ENCODE peak calls at places on chromosomes 7 and 10, in seven cellular contexts. D is CD8-positive, alpha-beta T cell; R is mucosa of descending colon; H is AG08395; Q is body of pancreas; G is suprapubic skin; M is OCI-LY7. O is an unnamed sample.

GRCh38 chr7:26515462-26515861 is 223.8 kb downstream of the SNX10 start:
- DNase-seq in H (no peak), Q (peak; percentile 84), M (no peak), G (no peak), D (no peak), R (peak; percentile 77), O (no peak)

GRCh38 chr7:45387837-45388236 is 186.3 kb upstream of the ADCY1 start:
- DNase-seq in R (no peak), H (no peak), M (no peak), G (no peak), D (no peak), Q (no peak), O (no peak)

GRCh38 chr7:127904706-127905056 is 126.6 kb downstream of the LRRC4 start:
- DNase-seq in M (no peak), H (no peak), G (no peak), R (no peak), Q (no peak), D (no peak), O (no peak)

GRCh38 chr10:106815427-106816043 is 349.0 kb downstream of the SORCS1 start:
- DNase-seq in G (no peak), Q (no peak), D (no peak), H (no peak), M (no peak), R (no peak), O (no peak)

GRCh38 chr10:91796332-91797076 is 1.7 kb upstream of the TNKS2 start:
- DNase-seq in Q (peak; percentile 56), H (no peak), R (peak; percentile 73), G (no peak), D (peak; percentile 59), M (peak; percentile 65), O (peak; percentile 41)

GRCh38 chr10:90293629-90294028 is 564.2 kb downstream of the HTR7 start:
- DNase-seq in Q (no peak), G (no peak), R (no peak), D (no peak), H (no peak), M (no peak), O (no peak)

GRCh38 chr7:41834805-41835694 is 132.2 kb upstream of the INHBA start:
- DNase-seq in G (no peak), H (peak; percentile 66), D (no peak), Q (no peak), R (no peak), M (no peak), O (no peak)

GRCh38 chr10:84424731-84425165 is 96.4 kb downstream of the CCSER2 start:
- DNase-seq in D (no peak), H (peak; percentile 90), Q (peak; percentile 70), R (peak; percentile 72), G (peak; percentile 87), M (no peak), O (no peak)

GRCh38 chr10:43299579-43299978 is 32.7 kb upstream of the RASGEF1A start:
- DNase-seq in D (peak; percentile 55), H (no peak), R (no peak), M (no peak), Q (no peak), G (no peak), O (peak; percentile 25)

GRCh38 chr10:97109562-97109961 is 76.2 kb downstream of the SLIT1 start:
- DNase-seq in G (no peak), R (no peak), M (no peak), Q (no peak), D (no peak), H (no peak), O (no peak)

GRCh38 chr10:80188713-80189112 is 16.6 kb downstream of the ANXA11 start:
- DNase-seq in R (no peak), D (no peak), M (peak; percentile 38), Q (no peak), G (no peak), H (no peak), O (no peak)

GRCh38 chr7:14504134-14504533 is 398.4 kb downstream of the DGKB start:
- DNase-seq in M (no peak), H (no peak), D (no peak), Q (no peak), G (no peak), R (no peak), O (no peak)

GRCh38 chr7:121498816-121499215 is 102.7 kb upstream of the FAM3C start:
- DNase-seq in R (no peak), H (no peak), G (no peak), Q (no peak), D (no peak), M (no peak), O (no peak)

GRCh38 chr10:340646-341045 is 205.4 kb downstream of the ZMYND11 start:
- DNase-seq in D (no peak), R (no peak), H (no peak), M (no peak), Q (no peak), G (no peak), O (no peak)

GRCh38 chr7:108101759-108102158 is 28.4 kb downstream of the LAMB4 start:
- DNase-seq in R (no peak), M (no peak), G (no peak), D (no peak), Q (no peak), H (no peak), O (no peak)

GRCh38 chr7:132065193-132065972 is 509.0 kb upstream of the PODXL start:
- DNase-seq in R (no peak), G (no peak), Q (no peak), M (no peak), H (peak; percentile 97), D (no peak), O (no peak)

GRCh38 chr7:13800694-13801448 is 188.6 kb downstream of the ETV1 start:
- DNase-seq in G (no peak), H (peak; percentile 71), M (no peak), D (no peak), R (no peak), Q (no peak), O (no peak)

GRCh38 chr7:141915565-141915964 is 634 bp upstream of the OR9A4 start:
- DNase-seq in M (no peak), H (no peak), R (peak; percentile 57), Q (peak; percentile 60), G (no peak), D (no peak), O (no peak)

GRCh38 chr7:77867208-77867915 is 68.8 kb downstream of the PHTF2 start:
- DNase-seq in R (no peak), G (no peak), H (no peak), Q (no peak), D (no peak), M (no peak), O (no peak)

GRCh38 chr10:32055478-32056135 is 618 bp downstream of the KIF5B start:
- DNase-seq in G (peak; percentile 86), H (peak; percentile 46), M (peak; percentile 74), Q (peak; percentile 64), D (peak; percentile 54), R (peak; percentile 86), O (peak; percentile 49)

O was measured in T-helper 9 cell.